ENCODE peak calls at places on chromosomes 13 and 19, in ten cellular contexts. X is esophagus muscularis mucosa; H is pancreas; S is CD8-positive, alpha-beta memory T cell; N is transverse colon; O is left lung; E is neuronal stem cell; U is cardiac muscle cell; K is fibroblast of lung; M is BE2C. T is an unnamed sample. For H3K4me1, the result is how much of the 10 kb centered on the place peaks cover.

GRCh38 chr19:55641376-55642152 is 762 bp downstream of the ZNF580 start:
- DNase-seq in K (peak), E (no peak), O (no peak), H (no peak), S (peak), X (no peak), U (peak), N (no peak), M (peak), T (no peak)

GRCh38 chr19:52190679-52191293 is 934 bp downstream of the PPP2R1A start:
- DNase-seq in X (no peak), N (peak), S (no peak), U (no peak), M (no peak), O (no peak), K (peak), H (peak), E (peak), T (peak)

GRCh38 chr19:55228015-55228391 is 560 bp downstream of the TMEM86B start:
- DNase-seq in N (no peak), X (no peak), H (no peak), K (no peak), S (no peak), E (no peak), M (peak), U (peak), O (no peak), T (no peak)

GRCh38 chr19:14440049-14440448 is 6.9 kb downstream of the PKN1 start:
- DNase-seq in X (peak), U (no peak), H (peak), S (peak), N (peak), O (peak), M (no peak), K (no peak), E (no peak), T (no peak)

GRCh38 chr13:77113496-77113895 is 86.5 kb upstream of the FBXL3 start:
- DNase-seq in M (no peak), K (peak), S (no peak), E (no peak), X (no peak), U (no peak), H (no peak), O (no peak), N (no peak), T (no peak)

GRCh38 chr13:110965755-110966134 is 50.9 kb upstream of the ANKRD10 start:
- DNase-seq in N (no peak), K (no peak), M (no peak), X (peak), S (no peak), H (no peak), E (no peak), O (no peak), U (no peak), T (no peak)

GRCh38 chr13:52371736-52372247 is 34.2 kb downstream of the THSD1 start:
- DNase-seq in U (no peak), H (no peak), S (no peak), K (peak), X (no peak), M (peak), N (no peak), E (peak), O (no peak), T (peak)

GRCh38 chr19:12527034-12527836 is 24.0 kb downstream of the ZNF564 start:
- DNase-seq in S (no peak), E (no peak), U (peak), O (no peak), M (no peak), N (no peak), K (peak), H (no peak), X (no peak), T (peak)

GRCh38 chr19:43784251-43784980 is 3.6 kb upstream of the KCNN4 start:
- DNase-seq in O (peak), N (peak), K (peak), M (no peak), U (no peak), X (no peak), S (peak), E (no peak), H (no peak), T (peak)

GRCh38 chr19:3932931-3933810 is at the start of gene NMRK2:
- DNase-seq in H (no peak), S (no peak), K (no peak), N (no peak), U (peak), X (no peak), E (peak), O (no peak), M (no peak), T (no peak)

GRCh38 chr19:1324792-1325567 is 39.3 kb downstream of the EFNA2 start:
- DNase-seq in N (peak), H (peak), U (peak), O (peak), M (peak), E (no peak), X (no peak), S (no peak), K (peak), T (peak)

GRCh38 chr13:52446265-52446664 is 4.2 kb downstream of the VPS36 start:
- DNase-seq in H (no peak), K (no peak), X (no peak), M (no peak), E (no peak), U (no peak), O (no peak), N (no peak), S (no peak), T (peak)

GRCh38 chr13:93559718-93560117 is 333.1 kb downstream of the GPC6 start:
- DNase-seq in M (peak), N (no peak), K (peak), U (no peak), H (no peak), S (no peak), E (no peak), X (no peak), O (no peak), T (no peak)

GRCh38 chr13:50587839-50588373 is 255.6 kb downstream of the DLEU7 start:
- DNase-seq in E (no peak), S (no peak), H (no peak), O (no peak), X (no peak), N (no peak), U (no peak), M (no peak), K (no peak), T (no peak)

GRCh38 chr19:39705578-39706188 is 1.4 kb downstream of the LGALS14 start:
- DNase-seq in K (no peak), N (no peak), H (no peak), X (no peak), U (no peak), M (no peak), O (no peak), S (no peak), E (no peak), T (no peak)

DNA sequence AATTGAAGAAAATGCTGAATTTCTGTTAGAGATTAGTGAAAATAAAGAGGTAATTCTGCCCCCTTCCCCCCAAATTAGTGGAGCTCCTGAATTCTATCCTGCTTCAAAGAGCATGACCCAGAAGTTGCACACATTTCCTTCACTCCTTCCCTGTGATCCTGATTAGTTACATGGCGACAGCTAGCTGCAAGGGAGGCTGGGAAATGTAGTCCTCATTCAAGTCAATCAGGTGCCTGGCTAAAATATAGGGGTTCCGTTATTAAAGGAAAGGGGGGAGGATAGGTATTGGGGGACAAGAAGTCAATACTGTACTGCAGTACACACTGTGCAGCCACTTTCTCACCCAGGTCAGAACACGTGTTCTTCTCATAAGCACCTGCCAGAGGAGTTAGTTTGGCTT is 65.8 kb downstream of the SIPA1L3 start:
- DNase-seq in K (no peak), H (no peak), N (no peak), E (no peak), S (no peak), O (no peak), U (no peak), X (no peak), M (no peak), T (no peak)
- H3K4me1 ChIP-seq in K (under half), H (under half), N (under half), E (under half), S (under half), O (under half), U (under half), X (under half), M (under half), T (under half)

GRCh38 chr13:31048521-31048920 is 113.2 kb downstream of the HSPH1 start:
- DNase-seq in U (no peak), S (no peak), M (no peak), O (no peak), X (no peak), N (no peak), E (no peak), K (peak), H (no peak), T (peak)
- H3K4me1 ChIP-seq in U (under half), S (under half), M (under half), O (under half), X (under half), N (under half), E (under half), K (under half), H (under half), T (under half)

DNA sequence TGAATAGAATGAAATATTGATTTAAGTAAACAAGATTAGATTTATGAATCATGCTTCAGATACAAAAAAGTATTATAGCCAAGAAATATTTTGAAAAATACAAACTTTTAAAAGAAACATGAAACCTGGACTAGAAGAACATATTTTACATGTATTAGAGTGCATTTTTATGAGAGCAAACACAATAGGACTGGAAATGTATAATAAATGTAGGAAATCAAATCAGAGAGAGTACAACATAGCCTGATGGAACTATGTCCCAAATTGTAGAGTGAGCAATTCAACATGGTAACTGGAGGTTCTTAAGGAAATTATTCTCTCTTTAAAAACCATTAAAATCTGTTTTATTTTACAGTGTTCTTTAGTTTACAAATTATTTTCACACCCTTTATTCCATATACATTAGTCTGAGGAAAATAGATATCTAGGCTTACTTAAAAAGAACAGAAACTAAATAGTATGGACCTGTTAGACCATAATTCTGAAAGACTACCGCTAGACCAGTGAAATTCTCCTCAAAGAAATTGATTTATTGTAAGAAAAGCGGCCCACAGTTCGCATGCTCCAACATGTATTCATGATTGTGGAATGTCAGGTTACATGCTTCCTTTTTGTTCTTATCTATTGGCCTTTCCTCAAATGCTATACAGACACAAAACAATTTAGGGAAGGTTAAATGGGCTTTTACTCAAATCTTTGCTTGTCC is 1526.5 kb upstream of the SLC10A2 start:
- DNase-seq in X (no peak), N (no peak), H (no peak), E (no peak), U (no peak), M (no peak), O (no peak), S (no peak), K (peak), T (no peak)
- H3K4me1 ChIP-seq in X (under half), N (under half), H (under half), E (under half), U (under half), M (under half), O (under half), S (under half), K (under half), T (under half)

DNA sequence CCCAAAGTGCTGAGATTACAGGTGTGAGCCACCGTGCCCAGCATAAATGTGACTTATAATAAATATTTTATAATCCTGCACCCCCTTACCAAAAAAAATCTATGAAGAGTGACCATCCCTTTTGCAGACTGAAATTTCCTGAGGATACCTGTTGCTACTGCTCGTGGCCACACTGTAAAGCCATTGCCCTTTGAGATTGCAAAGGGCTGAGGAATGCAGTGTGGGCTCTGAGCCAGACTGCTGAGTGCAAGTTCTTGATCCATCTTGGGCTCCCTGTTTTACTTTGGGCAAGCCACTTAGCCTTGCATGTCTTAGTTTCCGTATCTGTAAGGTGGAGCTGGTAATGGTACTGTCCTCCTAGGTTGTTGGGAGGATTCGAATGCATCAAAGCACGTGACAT is 23.4 kb downstream of the SIPA1L3 start:
- DNase-seq in S (no peak), U (no peak), N (no peak), E (no peak), O (peak), H (no peak), K (peak), X (no peak), M (no peak), T (no peak)
- H3K4me1 ChIP-seq in S (under half), U (under half), N (under half), E (under half), O (under half), H (under half), K (under half), X (under half), M (under half), T (half or more)

GRCh38 chr13:40590112-40590862 is 76.2 kb downstream of the FOXO1 start:
- DNase-seq in K (no peak), E (no peak), U (no peak), M (no peak), H (no peak), N (no peak), O (no peak), X (peak), S (no peak), T (no peak)
- H3K4me1 ChIP-seq in K (under half), E (under half), U (under half), M (under half), H (under half), N (under half), O (half or more), X (half or more), S (half or more), T (under half)

GRCh38 chr13:23515116-23515515 is 55.1 kb upstream of the TNFRSF19 start:
- DNase-seq in H (no peak), X (no peak), O (no peak), E (no peak), K (no peak), U (no peak), N (no peak), S (no peak), M (no peak), T (no peak)

GRCh38 chr13:23516706-23517105 is 53.5 kb upstream of the TNFRSF19 start:
- DNase-seq in U (no peak), E (no peak), X (peak), S (no peak), H (no peak), K (peak), N (no peak), M (no peak), O (no peak), T (no peak)

GRCh38 chr13:23518231-23518630 is 52.0 kb upstream of the TNFRSF19 start:
- DNase-seq in U (peak), E (no peak), X (peak), H (no peak), N (no peak), M (no peak), S (no peak), O (no peak), K (no peak), T (no peak)

GRCh38 chr13:23514076-23514475 is 56.1 kb upstream of the TNFRSF19 start:
- DNase-seq in X (no peak), M (no peak), E (no peak), O (no peak), N (no peak), U (no peak), H (no peak), S (no peak), K (no peak), T (no peak)

GRCh38 chr13:23516190-23516589 is 54.0 kb upstream of the TNFRSF19 start:
- DNase-seq in N (no peak), S (no peak), O (no peak), K (peak), M (no peak), U (no peak), X (peak), H (no peak), E (no peak), T (no peak)
- H3K4me1 ChIP-seq in N (under half), S (under half), O (under half), K (under half), M (under half), U (half or more), X (under half), H (under half), E (under half), T (under half)

GRCh38 chr19:5627395-5627904 is 4.6 kb downstream of the SAFB start:
- DNase-seq in X (peak), N (peak), H (peak), U (no peak), S (no peak), M (no peak), O (peak), E (no peak), K (peak), T (no peak)
- H3K4me1 ChIP-seq in X (half or more), N (half or more), H (under half), U (under half), S (half or more), M (under half), O (half or more), E (under half), K (under half), T (under half)

T was measured in PC-9.